ENCODE peak calls at places on chromosomes 13 and 19, in nine cellular contexts. H is effector memory CD4-positive, alpha-beta T cell; P is uterus; X is GM23338; Q is right lobe of liver; G is fibroblast of lung; L is lower lobe of right lung; K is SJCRH30; O is H1. U is an unnamed sample.

GRCh38 chr13:108361769-108362168 is 92.3 kb downstream of the TNFSF13B start:
- DNase-seq in O (no peak), K (peak; percentile 64), H (no peak), P (no peak), Q (no peak), L (no peak), X (no peak), G (no peak), U (no peak)

GRCh38 chr13:114203536-114203935 is 24.5 kb downstream of the CFAP97D2 start:
- DNase-seq in K (no peak), X (no peak), G (no peak), O (no peak), L (no peak), Q (no peak), P (no peak), H (no peak), U (no peak)

GRCh38 chr13:111636804-111637203 is 316.4 kb downstream of the TEX29 start:
- DNase-seq in X (no peak), P (no peak), K (no peak), G (no peak), H (no peak), Q (no peak), L (no peak), O (no peak), U (no peak)

GRCh38 chr19:5907216-5907615 is 2.5 kb downstream of the VMAC start:
- DNase-seq in K (no peak), H (no peak), L (no peak), Q (no peak), P (no peak), G (no peak), O (no peak), X (no peak), U (no peak)

GRCh38 chr13:20441879-20442278 is 83.8 kb downstream of the CRYL1 start:
- DNase-seq in O (no peak), H (no peak), K (peak; percentile 11), L (no peak), X (peak; percentile 21), P (no peak), Q (no peak), G (no peak), U (no peak)

GRCh38 chr19:53057904-53058579 is 13.5 kb downstream of the ERVV-2 start:
- DNase-seq in G (no peak), L (peak; percentile 47), Q (no peak), P (no peak), H (no peak), O (peak; percentile 57), X (peak; percentile 97), K (no peak), U (no peak)

GRCh38 chr19:32748497-32748896 is 28.9 kb downstream of the TDRD12 start:
- DNase-seq in L (no peak), P (no peak), Q (no peak), H (no peak), X (peak; percentile 45), O (no peak), K (peak; percentile 28), G (no peak), U (no peak)

GRCh38 chr19:50875795-50876422 is 2.7 kb downstream of the KLK2 start:
- DNase-seq in L (no peak), H (no peak), Q (no peak), G (no peak), O (no peak), P (no peak), K (no peak), X (no peak), U (no peak)

GRCh38 chr13:60439201-60439600 is 42.2 kb downstream of the TDRD3 start:
- DNase-seq in O (no peak), K (no peak), L (no peak), X (no peak), H (no peak), P (no peak), Q (no peak), G (no peak), U (no peak)

GRCh38 chr13:111210488-111210887 is 95.4 kb downstream of the ARHGEF7 start:
- DNase-seq in L (peak; percentile 75), X (no peak), Q (no peak), P (no peak), O (no peak), G (peak; percentile 93), K (peak; percentile 56), H (no peak), U (no peak)

GRCh38 chr19:46447006-46447405 is 18.3 kb upstream of the PNMA8C start:
- DNase-seq in O (no peak), Q (no peak), L (no peak), K (no peak), P (no peak), H (no peak), X (no peak), G (no peak), U (no peak)

GRCh38 chr13:66660013-66660804 is 569.9 kb downstream of the PCDH9 start:
- DNase-seq in L (no peak), O (no peak), P (no peak), G (peak; percentile 40), Q (no peak), H (no peak), X (no peak), K (no peak), U (no peak)

GRCh38 chr13:29654384-29654783 is 58.9 kb upstream of the SLC7A1 start:
- DNase-seq in H (no peak), X (no peak), K (peak; percentile 41), Q (no peak), G (no peak), L (no peak), O (no peak), P (no peak), U (no peak)

GRCh38 chr13:90118467-90119071 is 1228.9 kb upstream of the MIR17HG start:
- DNase-seq in Q (no peak), K (no peak), O (no peak), X (peak; percentile 10), P (no peak), H (no peak), L (no peak), G (no peak), U (no peak)

GRCh38 chr19:14473915-14474578 is 1.1 kb downstream of the PTGER1 start:
- DNase-seq in Q (no peak), X (peak; percentile 71), G (no peak), K (no peak), O (no peak), H (no peak), P (no peak), L (no peak), U (no peak)

GRCh38 chr13:45015300-45015699 is 26.0 kb downstream of the GPALPP1 start:
- DNase-seq in Q (no peak), X (no peak), G (no peak), O (no peak), L (no peak), P (no peak), H (no peak), K (no peak), U (no peak)

GRCh38 chr19:42410371-42410770 is 16.8 kb downstream of the LIPE start:
- DNase-seq in L (peak; percentile 41), X (no peak), K (no peak), P (no peak), H (no peak), O (no peak), G (no peak), Q (no peak), U (no peak)

GRCh38 chr13:29125145-29125933 is 305.2 kb downstream of the MTUS2 start:
- DNase-seq in L (no peak), K (no peak), O (no peak), X (peak; percentile 37), P (no peak), G (no peak), H (no peak), Q (no peak), U (no peak)

GRCh38 chr19:2250765-2251576 is 1.8 kb downstream of the AMH start:
- DNase-seq in K (no peak), Q (no peak), O (no peak), H (no peak), G (no peak), P (no peak), X (peak; percentile 44), L (no peak), U (no peak)
- H3K27me3 ChIP-seq in K (no peaks in the 10 kb centered on the region), Q (peaks cover 16% of the 10 kb centered on the region), O (peaks cover 21% of the 10 kb centered on the region), H (peaks cover 24% of the 10 kb centered on the region), G (peaks cover 38% of the 10 kb centered on the region), P (peaks cover 25% of the 10 kb centered on the region), X (peaks cover 21% of the 10 kb centered on the region), L (peaks cover 53% of the 10 kb centered on the region), U (peaks cover 17% of the 10 kb centered on the region)

DNA sequence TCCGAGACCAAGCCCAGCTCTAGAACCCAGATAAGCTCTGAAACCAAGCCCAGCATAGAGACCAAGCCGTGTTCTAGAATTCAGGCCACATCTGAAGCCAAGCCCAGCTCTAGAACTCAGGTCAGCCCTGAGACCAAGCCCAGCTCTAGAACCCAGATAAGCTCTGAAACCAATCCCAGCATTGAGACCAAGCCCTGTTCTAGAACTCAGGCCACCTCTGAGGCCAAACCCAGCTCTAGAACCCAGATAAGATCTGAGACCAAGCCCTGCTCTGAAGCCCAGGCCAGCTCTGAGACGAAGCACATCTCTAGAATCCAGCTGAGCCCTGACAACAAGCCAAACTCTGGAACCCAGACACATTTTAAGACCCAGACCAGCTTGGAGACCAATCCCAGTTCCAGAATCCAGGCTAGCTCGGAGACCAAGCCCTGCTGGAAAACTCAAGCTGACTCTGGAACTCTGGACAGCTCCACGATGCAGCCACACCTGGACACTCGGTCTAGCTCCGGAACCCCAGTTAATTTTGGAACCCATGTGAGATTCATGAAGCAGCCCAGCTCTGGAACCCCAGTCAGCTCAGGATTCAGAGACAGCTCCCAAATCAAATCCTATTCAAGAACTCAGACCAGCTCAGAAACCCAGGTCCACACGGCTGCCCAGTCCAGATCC is 5.8 kb downstream of the GIPC3 start:
- DNase-seq in L (no peak), P (no peak), Q (no peak), K (no peak), O (no peak), G (no peak), H (no peak), X (no peak), U (no peak)
- H3K27me3 ChIP-seq in L (peaks cover 5% of the 10 kb centered on the region), P (no peaks in the 10 kb centered on the region), Q (no peaks in the 10 kb centered on the region), K (no peaks in the 10 kb centered on the region), O (peaks cover 7% of the 10 kb centered on the region), G (peaks cover 4% of the 10 kb centered on the region), H (no peaks in the 10 kb centered on the region), X (peaks cover 12% of the 10 kb centered on the region), U (peaks cover 3% of the 10 kb centered on the region)

DNA sequence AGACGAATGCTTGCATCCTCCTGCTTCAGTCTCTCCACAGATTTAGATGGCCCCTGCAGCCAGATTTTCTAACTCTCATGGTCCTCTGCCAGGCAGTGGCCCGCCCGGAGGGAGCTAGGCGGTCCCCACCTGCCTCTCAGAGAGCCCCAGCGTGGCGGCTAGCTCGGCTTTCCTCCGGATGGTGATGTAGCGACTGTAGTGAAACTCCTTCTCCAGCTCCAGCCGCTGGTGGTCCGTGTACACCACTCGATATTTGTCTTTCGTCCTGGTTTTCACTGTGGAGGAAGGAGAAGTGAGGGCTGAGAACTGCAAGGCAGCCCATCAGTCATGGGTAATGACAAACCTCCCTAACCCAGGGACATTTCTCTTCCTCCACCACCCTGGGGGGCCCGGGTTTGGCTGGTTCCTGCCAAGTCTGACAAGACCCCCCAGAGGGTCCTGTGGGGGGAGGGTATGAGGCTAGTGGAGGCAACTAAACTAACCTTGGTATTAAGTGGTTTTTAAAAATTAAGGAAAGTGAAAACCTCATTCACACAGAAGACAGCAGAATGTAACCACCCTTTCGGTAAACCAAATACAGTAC is 4.3 kb downstream of the CDX2 start:
- DNase-seq in P (no peak), K (no peak), H (no peak), L (no peak), O (no peak), G (no peak), X (no peak), Q (no peak), U (no peak)
- H3K27me3 ChIP-seq in P (peaks cover 9% of the 10 kb centered on the region), K (peaks cover 10% of the 10 kb centered on the region), H (peaks cover 43% of the 10 kb centered on the region), L (peaks cover 98% of the 10 kb centered on the region), O (peaks cover 100% of the 10 kb centered on the region), G (peaks cover 67% of the 10 kb centered on the region), X (peaks cover 100% of the 10 kb centered on the region), Q (peaks cover 22% of the 10 kb centered on the region), U (peaks cover 51% of the 10 kb centered on the region)

GRCh38 chr13:22848539-22849052 is 332.2 kb upstream of the SGCG start:
- DNase-seq in O (peak; percentile 53), P (no peak), X (peak; percentile 91), G (no peak), H (no peak), L (no peak), K (peak; percentile 57), Q (peak; percentile 74), U (no peak)
- H3K27me3 ChIP-seq in O (no peaks in the 10 kb centered on the region), P (no peaks in the 10 kb centered on the region), X (no peaks in the 10 kb centered on the region), G (no peaks in the 10 kb centered on the region), H (no peaks in the 10 kb centered on the region), L (no peaks in the 10 kb centered on the region), K (no peaks in the 10 kb centered on the region), Q (no peaks in the 10 kb centered on the region), U (no peaks in the 10 kb centered on the region)